ENCODE peak calls at places on chromosome 4, in five cellular contexts. E is A549, C is transverse colon, H is uterus, K is prostate gland. F is an unnamed sample. For H3K4me1, the result is how much of the 10 kb centered on the place peaks cover.

GRCh38 chr4:54802336-54802735 is 144.6 kb downstream of the KIT start:
- DNase-seq in E (no peak), C (no peak), H (no peak), K (no peak), F (no peak)

GRCh38 chr4:55125087-55125721 is at the start of gene KDR:
- DNase-seq in E (no peak), C (no peak), H (peak), K (peak), F (no peak)

GRCh38 chr4:141246243-141246642 is 25.5 kb downstream of the ZNF330 start:
- DNase-seq in E (no peak), C (no peak), H (no peak), K (no peak), F (no peak)

GRCh38 chr4:48905363-48906015 is 1.1 kb downstream of the OCIAD2 start:
- DNase-seq in E (peak), C (peak), H (no peak), K (no peak), F (peak)

GRCh38 chr4:85837334-85837733 is 362.4 kb downstream of the ARHGAP24 start:
- DNase-seq in E (no peak), C (no peak), H (no peak), K (no peak), F (no peak)

GRCh38 chr4:18508801-18509200 is 487.2 kb upstream of the LCORL start:
- DNase-seq in E (no peak), C (no peak), H (no peak), K (no peak), F (no peak)

GRCh38 chr4:68864438-68865177 is 48.8 kb downstream of the UGT2B10 start:
- DNase-seq in E (peak), C (peak), H (no peak), K (peak), F (peak)

GRCh38 chr4:152572417-152573086 is 36.7 kb upstream of the FBXW7 start:
- DNase-seq in E (peak), C (no peak), H (no peak), K (no peak), F (no peak)

GRCh38 chr4:155828628-155829027 is 37.4 kb downstream of the ASIC5 start:
- DNase-seq in E (peak), C (no peak), H (no peak), K (no peak), F (no peak)

GRCh38 chr4:13955551-13955950 is 328.0 kb upstream of the BOD1L1 start:
- DNase-seq in E (no peak), C (no peak), H (no peak), K (no peak), F (no peak)

GRCh38 chr4:166143227-166143626 is 270.2 kb downstream of the TLL1 start:
- DNase-seq in E (no peak), C (no peak), H (no peak), K (no peak), F (no peak)

GRCh38 chr4:100547541-100548208 is 29.9 kb upstream of the EMCN start:
- DNase-seq in E (no peak), C (no peak), H (no peak), K (no peak), F (no peak)

GRCh38 chr4:139807483-139807882 is 141.9 kb downstream of the MGST2 start:
- DNase-seq in E (no peak), C (no peak), H (no peak), K (no peak), F (no peak)

GRCh38 chr4:156686120-156686519 is 285.5 kb downstream of the PDGFC start:
- DNase-seq in E (no peak), C (no peak), H (no peak), K (no peak), F (no peak)

GRCh38 chr4:3491681-3492405 is 28.7 kb downstream of the DOK7 start:
- DNase-seq in E (no peak), C (no peak), H (no peak), K (no peak), F (no peak)

GRCh38 chr4:76856183-76856969 is 41.6 kb downstream of the SOWAHB start:
- DNase-seq in E (peak), C (peak), H (no peak), K (no peak), F (no peak)

GRCh38 chr4:100060765-100061416 is 110.8 kb upstream of the H2AZ1 start:
- DNase-seq in E (no peak), C (no peak), H (no peak), K (no peak), F (no peak)

GRCh38 chr4:134327274-134328122 is 125.9 kb upstream of the PABPC4L start:
- DNase-seq in E (no peak), C (no peak), H (no peak), K (no peak), F (no peak)

GRCh38 chr4:108834167-108834566 is 71.3 kb upstream of the ETNPPL start:
- DNase-seq in E (no peak), C (no peak), H (no peak), K (no peak), F (no peak)

GRCh38 chr4:115851918-115852766 is 738.7 kb upstream of the NDST4 start:
- DNase-seq in E (peak), C (peak), H (no peak), K (peak), F (peak)

GRCh38 chr4:19614171-19614570 is 637.5 kb upstream of the SLIT2 start:
- DNase-seq in E (no peak), C (no peak), H (no peak), K (no peak), F (no peak)

GRCh38 chr4:151418385-151418784 is 9.4 kb downstream of the FHIP1A start:
- DNase-seq in E (no peak), C (no peak), H (no peak), K (no peak), F (no peak)

GRCh38 chr4:156228706-156229105 is 275.0 kb upstream of the CTSO start:
- DNase-seq in E (no peak), C (no peak), H (no peak), K (no peak), F (no peak)

GRCh38 chr4:2363056-2363719 is 55.3 kb downstream of the ZFYVE28 start:
- DNase-seq in E (no peak), C (no peak), H (no peak), K (no peak), F (peak)

GRCh38 chr4:92334716-92335350 is 31.1 kb downstream of the GRID2 start:
- DNase-seq in E (no peak), C (no peak), H (no peak), K (peak), F (peak)

GRCh38 chr4:168773388-168774195 is 236.5 kb downstream of the CBR4 start:
- DNase-seq in E (no peak), C (peak), H (no peak), K (no peak), F (no peak)

GRCh38 chr4:61958591-61958990 is 758.5 kb downstream of the ADGRL3 start:
- DNase-seq in E (no peak), C (no peak), H (no peak), K (no peak), F (no peak)

GRCh38 chr4:24763631-24764302 is 31.6 kb upstream of the SOD3 start:
- DNase-seq in E (peak), C (no peak), H (no peak), K (peak), F (no peak)

GRCh38 chr4:77636902-77637301 is 31.3 kb downstream of the CXCL13 start:
- DNase-seq in E (peak), C (peak), H (no peak), K (peak), F (peak)

GRCh38 chr4:152148057-152148456 is 387.2 kb upstream of the GATB start:
- DNase-seq in E (no peak), C (no peak), H (no peak), K (no peak), F (peak)

GRCh38 chr4:2497931-2498330 is 29.0 kb downstream of the RNF4 start:
- DNase-seq in E (no peak), C (peak), H (no peak), K (no peak), F (no peak)

GRCh38 chr4:123116412-123116811 is 194.0 kb upstream of the NUDT6 start:
- DNase-seq in E (no peak), C (no peak), H (no peak), K (no peak), F (no peak)

GRCh38 chr4:153643406-153644016 is 40.6 kb upstream of the TLR2 start:
- DNase-seq in E (peak), C (no peak), H (no peak), K (no peak), F (no peak)

GRCh38 chr4:84171871-84172270 is 327.2 kb downstream of the NKX6-1 start:
- DNase-seq in E (no peak), C (no peak), H (no peak), K (no peak), F (no peak)

GRCh38 chr4:42371306-42372063 is 25.8 kb upstream of the SHISA3 start:
- DNase-seq in E (peak), C (no peak), H (no peak), K (no peak), F (peak)

GRCh38 chr4:7650606-7651400 is 216.1 kb upstream of the PSAPL1 start:
- DNase-seq in E (no peak), C (no peak), H (no peak), K (no peak), F (no peak)

GRCh38 chr4:157265281-157265680 is 44.8 kb downstream of the GRIA2 start:
- DNase-seq in E (no peak), C (no peak), H (peak), K (no peak), F (peak)

GRCh38 chr4:122758033-122758432 is 25.5 kb downstream of the BBS12 start:
- DNase-seq in E (peak), C (peak), H (no peak), K (no peak), F (no peak)

GRCh38 chr4:18291313-18291712 is 269.8 kb upstream of the LCORL start:
- DNase-seq in E (no peak), C (no peak), H (no peak), K (no peak), F (no peak)

GRCh38 chr4:26583865-26584652 is at the start of gene TBC1D19:
- DNase-seq in E (peak), C (peak), H (peak), K (peak), F (peak)
- TF ChIP-seq POLR2A in E (no peak), C (peak), H (peak), K (peak), F (peak)

DNA sequence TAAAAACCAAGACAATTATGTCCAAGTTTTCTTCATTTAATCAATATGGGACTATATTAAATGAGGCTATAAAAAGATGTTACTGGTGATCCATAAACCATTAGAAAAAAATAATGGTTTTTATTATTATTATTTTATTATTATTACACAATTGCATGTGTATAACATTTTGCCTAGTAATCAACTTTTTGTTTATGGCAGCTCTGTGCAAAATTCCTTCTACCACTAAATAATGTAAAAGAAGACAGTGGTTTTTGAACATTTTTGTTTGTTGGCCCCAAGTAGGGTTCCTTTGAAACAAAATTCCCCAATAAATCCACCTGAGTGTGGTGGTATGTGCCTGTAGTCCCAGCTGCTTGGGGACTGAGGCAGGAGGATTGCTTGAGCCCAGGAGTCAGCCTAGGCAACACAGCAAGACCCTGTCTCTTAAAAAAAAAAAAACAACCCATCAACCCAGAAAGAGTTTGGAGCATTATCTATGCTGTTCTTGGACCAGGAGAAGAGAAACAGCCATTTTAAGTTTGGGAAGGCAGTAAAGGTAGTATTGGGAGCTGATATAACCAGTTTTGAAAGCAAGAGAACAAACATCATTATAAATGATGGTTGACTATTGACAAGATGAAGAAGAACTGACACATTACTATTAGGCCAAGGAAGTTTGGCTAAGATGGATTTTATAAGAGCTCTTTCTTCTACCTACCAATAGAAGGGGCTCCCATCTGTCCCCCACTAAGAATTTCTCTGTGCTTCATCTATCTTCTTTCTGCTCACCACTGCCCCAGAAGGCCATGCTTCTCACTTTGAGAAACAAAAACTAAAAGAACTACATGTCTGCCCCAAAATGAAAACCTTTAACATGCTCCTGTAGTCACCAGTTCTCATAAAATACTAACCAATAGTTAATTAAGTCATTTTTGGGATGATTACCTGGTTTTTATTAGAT is 2.2 kb downstream of the TMEM156 start:
- DNase-seq in E (peak), C (no peak), H (no peak), K (no peak), F (no peak)
- H3K4me1 ChIP-seq in E (half or more), C (under half), H (under half), K (under half), F (under half)

DNA sequence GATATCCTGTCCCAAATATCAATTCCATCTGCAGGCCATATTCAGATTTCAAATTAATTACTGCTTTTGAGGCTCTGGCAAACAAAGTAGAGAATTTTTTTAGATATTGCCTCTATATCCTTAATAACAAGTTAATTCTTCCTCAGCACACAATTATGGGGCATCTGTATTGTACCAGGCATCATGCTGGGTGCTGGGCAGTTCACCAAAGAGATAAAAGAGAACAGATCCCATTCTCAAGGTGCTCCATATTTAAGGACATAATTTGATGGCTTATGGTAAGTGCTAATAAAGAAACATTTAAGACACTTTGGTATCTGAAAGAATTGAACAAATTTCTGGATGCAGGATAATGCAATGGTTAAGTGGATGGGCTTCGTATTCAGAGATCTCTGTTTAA is 65.8 kb downstream of the SPCS3 start:
- DNase-seq in E (no peak), C (no peak), H (no peak), K (no peak), F (no peak)
- TF ChIP-seq POLR2A in E (no peak), C (no peak), H (no peak), K (no peak), F (no peak)

DNA sequence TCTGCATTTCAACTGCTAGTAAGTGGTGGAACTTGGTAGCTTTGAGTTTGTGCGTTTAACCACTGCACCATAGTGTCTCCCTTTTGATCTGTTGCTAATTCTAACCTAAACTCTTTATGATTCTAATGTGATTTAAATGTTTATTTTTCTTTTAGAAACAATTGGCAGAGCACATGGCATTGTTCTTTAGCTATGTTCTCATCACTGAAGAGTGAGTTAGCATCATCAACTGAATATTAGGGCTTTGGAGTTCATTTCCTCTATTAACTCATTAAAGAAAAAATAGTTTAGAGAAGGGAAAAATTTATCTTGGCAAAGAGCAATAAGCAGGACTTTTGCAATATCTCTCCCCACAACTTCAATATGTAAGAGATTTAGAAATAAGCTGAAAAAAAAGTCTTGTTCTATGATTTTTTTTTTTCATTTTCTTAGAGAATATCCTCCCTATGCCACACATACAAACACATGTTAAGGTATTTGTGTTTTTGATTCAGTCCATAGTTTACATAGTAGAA is 25.7 kb downstream of the CPEB2 start:
- DNase-seq in E (no peak), C (no peak), H (no peak), K (no peak), F (no peak)
- H3K4me1 ChIP-seq in E (half or more), C (under half), H (under half), K (under half), F (under half)

GRCh38 chr4:126916626-126917140 is 716.1 kb upstream of the INTU start:
- DNase-seq in E (no peak), C (no peak), H (no peak), K (no peak), F (no peak)

GRCh38 chr4:126915999-126916625 is 716.6 kb upstream of the INTU start:
- DNase-seq in E (no peak), C (no peak), H (no peak), K (no peak), F (no peak)
- TF ChIP-seq POLR2A in E (no peak), C (no peak), H (no peak), K (no peak), F (no peak)

GRCh38 chr4:186702297-186702696 is 21.4 kb downstream of the FAT1 start:
- DNase-seq in E (no peak), C (no peak), H (no peak), K (no peak), F (no peak)
- H3K4me1 ChIP-seq in E (under half), C (half or more), H (under half), K (under half), F (half or more)

GRCh38 chr4:145481942-145482208 is 222 bp downstream of the SMAD1 start:
- DNase-seq in E (no peak), C (no peak), H (no peak), K (no peak), F (no peak)

GRCh38 chr4:145481164-145481941 is at the start of gene SMAD1:
- DNase-seq in E (peak), C (peak), H (peak), K (peak), F (peak)

GRCh38 chr4:145480257-145480656 is 1.4 kb upstream of the SMAD1 start:
- DNase-seq in E (no peak), C (no peak), H (no peak), K (no peak), F (no peak)

GRCh38 chr4:145484240-145484846 is 2.7 kb downstream of the SMAD1 start:
- DNase-seq in E (no peak), C (no peak), H (no peak), K (no peak), F (no peak)

GRCh38 chr4:145482209-145483021 is 762 bp downstream of the SMAD1 start:
- DNase-seq in E (peak), C (peak), H (peak), K (peak), F (peak)
- TF ChIP-seq POLR2A in E (no peak), C (peak), H (no peak), K (no peak), F (peak)

GRCh38 chr4:184142121-184143000 is 75.3 kb downstream of the ENPP6 start:
- DNase-seq in E (no peak), C (no peak), H (no peak), K (no peak), F (no peak)

GRCh38 chr4:184136525-184136924 is 81.1 kb downstream of the ENPP6 start:
- DNase-seq in E (no peak), C (no peak), H (no peak), K (no peak), F (no peak)
- H3K4me1 ChIP-seq in E (under half), C (under half), H (under half), K (under half), F (under half)